ENCODE peak calls at places on chromosomes 6 and 20, in eight cellular contexts. One of them, this sample, is unnamed.
A peak's percentile ranks its signal among the peaks of the same experiment; 100 is the strongest.

GRCh38 chr6:154487367-154488275 is 22.9 kb downstream of the CNKSR3 start:
- DNase-seq in mammary epithelial cell: no peak
- DNase-seq in kidney epithelial cell: no peak
- DNase-seq in stomach: no peak
- DNase-seq in GM23338: no peak
- DNase-seq in mesenchymal stem cell: no peak
- DNase-seq in cardiac muscle cell: no peak
- DNase-seq in left ventricle myocardium inferior: no peak
- DNase-seq in this sample: no peak

GRCh38 chr6:135095716-135096115 is 41.1 kb upstream of the HBS1L start:
- DNase-seq in mesenchymal stem cell: no peak
- DNase-seq in stomach: no peak
- DNase-seq in left ventricle myocardium inferior: no peak
- DNase-seq in kidney epithelial cell: no peak
- DNase-seq in mammary epithelial cell: no peak
- DNase-seq in GM23338: no peak
- DNase-seq in cardiac muscle cell: no peak
- DNase-seq in this sample: no peak

GRCh38 chr6:16690244-16691142 is 70.8 kb downstream of the ATXN1 start:
- DNase-seq in stomach: no peak
- DNase-seq in cardiac muscle cell: no peak
- DNase-seq in left ventricle myocardium inferior: no peak
- DNase-seq in mesenchymal stem cell: peak; percentile 44
- DNase-seq in kidney epithelial cell: no peak
- DNase-seq in GM23338: no peak
- DNase-seq in mammary epithelial cell: peak; percentile 69
- DNase-seq in this sample: no peak

GRCh38 chr6:111818539-111819226 is 54.6 kb downstream of the FYN start:
- DNase-seq in GM23338: no peak
- DNase-seq in kidney epithelial cell: no peak
- DNase-seq in cardiac muscle cell: no peak
- DNase-seq in mammary epithelial cell: no peak
- DNase-seq in left ventricle myocardium inferior: no peak
- DNase-seq in mesenchymal stem cell: peak; percentile 85
- DNase-seq in stomach: no peak
- DNase-seq in this sample: no peak

GRCh38 chr6:18021166-18021850 is 33.9 kb upstream of the KIF13A start:
- DNase-seq in stomach: no peak
- DNase-seq in kidney epithelial cell: no peak
- DNase-seq in GM23338: no peak
- DNase-seq in mammary epithelial cell: peak; percentile 46
- DNase-seq in left ventricle myocardium inferior: no peak
- DNase-seq in cardiac muscle cell: no peak
- DNase-seq in mesenchymal stem cell: no peak
- DNase-seq in this sample: no peak

GRCh38 chr20:25360631-25361286 is 29.9 kb downstream of the ABHD12 start:
- DNase-seq in left ventricle myocardium inferior: no peak
- DNase-seq in stomach: no peak
- DNase-seq in cardiac muscle cell: no peak
- DNase-seq in GM23338: no peak
- DNase-seq in mammary epithelial cell: no peak
- DNase-seq in kidney epithelial cell: no peak
- DNase-seq in mesenchymal stem cell: peak; percentile 73
- DNase-seq in this sample: no peak

GRCh38 chr6:118918326-118918725 is 16.6 kb downstream of the MCM9 start:
- DNase-seq in stomach: no peak
- DNase-seq in left ventricle myocardium inferior: no peak
- DNase-seq in mammary epithelial cell: no peak
- DNase-seq in mesenchymal stem cell: no peak
- DNase-seq in kidney epithelial cell: no peak
- DNase-seq in GM23338: no peak
- DNase-seq in cardiac muscle cell: no peak
- DNase-seq in this sample: no peak

GRCh38 chr6:67694127-67694526 is 941.0 kb upstream of the ADGRB3 start:
- DNase-seq in mesenchymal stem cell: no peak
- DNase-seq in mammary epithelial cell: no peak
- DNase-seq in stomach: no peak
- DNase-seq in GM23338: peak; percentile 8
- DNase-seq in kidney epithelial cell: no peak
- DNase-seq in cardiac muscle cell: no peak
- DNase-seq in left ventricle myocardium inferior: no peak
- DNase-seq in this sample: no peak

GRCh38 chr6:123519191-123519510 is 117.6 kb downstream of the TRDN start:
- DNase-seq in GM23338: no peak
- DNase-seq in left ventricle myocardium inferior: peak; percentile 85
- DNase-seq in cardiac muscle cell: no peak
- DNase-seq in mammary epithelial cell: no peak
- DNase-seq in mesenchymal stem cell: no peak
- DNase-seq in stomach: no peak
- DNase-seq in kidney epithelial cell: no peak
- DNase-seq in this sample: no peak

GRCh38 chr20:4216142-4216735 is 200.9 kb upstream of the RNF24 start:
- DNase-seq in left ventricle myocardium inferior: no peak
- DNase-seq in stomach: no peak
- DNase-seq in GM23338: no peak
- DNase-seq in kidney epithelial cell: no peak
- DNase-seq in mesenchymal stem cell: no peak
- DNase-seq in mammary epithelial cell: no peak
- DNase-seq in cardiac muscle cell: no peak
- DNase-seq in this sample: no peak

GRCh38 chr6:147382945-147383554 is 125.4 kb upstream of the SAMD5 start:
- DNase-seq in left ventricle myocardium inferior: no peak
- DNase-seq in cardiac muscle cell: peak; percentile 37
- DNase-seq in kidney epithelial cell: no peak
- DNase-seq in GM23338: peak; percentile 63
- DNase-seq in mammary epithelial cell: peak; percentile 19
- DNase-seq in stomach: no peak
- DNase-seq in mesenchymal stem cell: peak; percentile 52
- DNase-seq in this sample: no peak

GRCh38 chr20:63363981-63364536 is 2.9 kb upstream of the CHRNA4 start:
- DNase-seq in cardiac muscle cell: no peak
- DNase-seq in left ventricle myocardium inferior: no peak
- DNase-seq in stomach: no peak
- DNase-seq in mesenchymal stem cell: no peak
- DNase-seq in GM23338: no peak
- DNase-seq in mammary epithelial cell: no peak
- DNase-seq in kidney epithelial cell: no peak
- DNase-seq in this sample: no peak

GRCh38 chr6:5626727-5627426 is 365.6 kb downstream of the FARS2 start:
- DNase-seq in GM23338: no peak
- DNase-seq in left ventricle myocardium inferior: no peak
- DNase-seq in mesenchymal stem cell: no peak
- DNase-seq in stomach: no peak
- DNase-seq in mammary epithelial cell: no peak
- DNase-seq in kidney epithelial cell: no peak
- DNase-seq in cardiac muscle cell: no peak
- DNase-seq in this sample: no peak

GRCh38 chr6:36195471-36196048 is 984 bp upstream of the BRPF3 start:
- DNase-seq in mesenchymal stem cell: no peak
- DNase-seq in kidney epithelial cell: no peak
- DNase-seq in mammary epithelial cell: peak; percentile 2
- DNase-seq in GM23338: no peak
- DNase-seq in cardiac muscle cell: peak; percentile 2
- DNase-seq in stomach: no peak
- DNase-seq in left ventricle myocardium inferior: no peak
- DNase-seq in this sample: no peak

GRCh38 chr20:63119451-63120285 is 96.3 kb downstream of the YTHDF1 start:
- DNase-seq in mesenchymal stem cell: no peak
- DNase-seq in stomach: no peak
- DNase-seq in left ventricle myocardium inferior: peak; percentile 2
- DNase-seq in GM23338: no peak
- DNase-seq in cardiac muscle cell: no peak
- DNase-seq in kidney epithelial cell: no peak
- DNase-seq in mammary epithelial cell: no peak
- DNase-seq in this sample: peak; percentile 51

GRCh38 chr6:4908062-4908461 is 95.8 kb downstream of the RPP40 start:
- DNase-seq in cardiac muscle cell: no peak
- DNase-seq in mesenchymal stem cell: no peak
- DNase-seq in stomach: no peak
- DNase-seq in kidney epithelial cell: no peak
- DNase-seq in mammary epithelial cell: no peak
- DNase-seq in left ventricle myocardium inferior: no peak
- DNase-seq in GM23338: no peak
- DNase-seq in this sample: no peak

GRCh38 chr20:60653111-60653845 is 598.8 kb upstream of the CDH4 start:
- DNase-seq in left ventricle myocardium inferior: no peak
- DNase-seq in kidney epithelial cell: no peak
- DNase-seq in cardiac muscle cell: no peak
- DNase-seq in stomach: no peak
- DNase-seq in mammary epithelial cell: no peak
- DNase-seq in GM23338: no peak
- DNase-seq in mesenchymal stem cell: no peak
- DNase-seq in this sample: no peak

GRCh38 chr20:57346477-57346876 is 4.6 kb upstream of the RAE1 start:
- DNase-seq in left ventricle myocardium inferior: peak; percentile 64
- DNase-seq in mesenchymal stem cell: peak; percentile 67
- DNase-seq in kidney epithelial cell: no peak
- DNase-seq in GM23338: peak; percentile 88
- DNase-seq in stomach: peak; percentile 79
- DNase-seq in cardiac muscle cell: peak; percentile 87
- DNase-seq in mammary epithelial cell: peak; percentile 75
- DNase-seq in this sample: peak; percentile 75

GRCh38 chr6:132130530-132131298 is 179.5 kb upstream of the CCN2 start:
- DNase-seq in left ventricle myocardium inferior: peak; percentile 37
- DNase-seq in cardiac muscle cell: no peak
- DNase-seq in stomach: no peak
- DNase-seq in GM23338: no peak
- DNase-seq in mammary epithelial cell: no peak
- DNase-seq in mesenchymal stem cell: peak; percentile 66
- DNase-seq in kidney epithelial cell: no peak
- DNase-seq in this sample: no peak

DNA sequence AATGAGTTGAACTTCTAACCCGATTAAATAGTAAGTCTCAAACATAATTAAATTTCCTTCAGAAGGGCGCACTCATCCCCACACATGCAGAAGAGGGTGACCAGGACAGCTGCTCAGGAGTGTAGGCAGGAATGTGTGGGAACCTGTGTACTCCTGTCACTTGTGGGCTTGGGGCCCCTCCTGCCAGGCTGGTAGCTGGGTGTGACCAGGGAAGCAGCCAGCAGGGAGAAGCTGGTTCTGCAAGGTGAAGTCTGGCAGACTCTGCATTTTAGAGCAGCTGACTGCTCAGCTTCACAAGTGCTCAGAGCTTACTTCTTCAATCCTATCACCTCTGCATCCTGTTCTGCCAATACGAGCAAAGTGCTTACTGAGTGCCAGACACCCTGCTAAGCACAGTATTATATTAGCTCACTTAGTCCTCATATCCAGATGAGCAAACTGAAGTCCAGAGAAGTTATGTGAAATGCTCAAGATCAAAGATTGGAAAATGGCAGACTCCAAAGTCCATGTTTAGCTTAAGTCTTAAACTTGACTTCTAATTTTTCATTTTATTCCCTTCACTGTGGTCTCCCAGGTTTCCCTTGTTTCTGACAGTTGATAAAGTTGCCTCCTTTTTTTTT is 27.9 kb downstream of the ELMO2 start:
- DNase-seq in kidney epithelial cell: no peak
- DNase-seq in mammary epithelial cell: no peak
- DNase-seq in cardiac muscle cell: no peak
- DNase-seq in stomach: no peak
- DNase-seq in mesenchymal stem cell: no peak
- DNase-seq in GM23338: no peak
- DNase-seq in left ventricle myocardium inferior: no peak
- DNase-seq in this sample: no peak
- H3K36me3 ChIP-seq in kidney epithelial cell: peaks cover 11% of the 10 kb centered on the region
- H3K36me3 ChIP-seq in mammary epithelial cell: peaks cover 17% of the 10 kb centered on the region
- H3K36me3 ChIP-seq in cardiac muscle cell: peaks cover 59% of the 10 kb centered on the region
- H3K36me3 ChIP-seq in stomach: peaks cover 100% of the 10 kb centered on the region
- H3K36me3 ChIP-seq in mesenchymal stem cell: peaks cover 97% of the 10 kb centered on the region
- H3K36me3 ChIP-seq in GM23338: peaks cover 21% of the 10 kb centered on the region
- H3K36me3 ChIP-seq in left ventricle myocardium inferior: peaks cover 92% of the 10 kb centered on the region
- H3K36me3 ChIP-seq in this sample: peaks cover 94% of the 10 kb centered on the region

GRCh38 chr20:34473262-34473883 is 42.8 kb upstream of the DYNLRB1 start:
- DNase-seq in GM23338: peak; percentile 71
- DNase-seq in stomach: no peak
- DNase-seq in mesenchymal stem cell: peak; percentile 38
- DNase-seq in kidney epithelial cell: no peak
- DNase-seq in cardiac muscle cell: peak; percentile 70
- DNase-seq in left ventricle myocardium inferior: peak; percentile 38
- DNase-seq in mammary epithelial cell: peak; percentile 16
- DNase-seq in this sample: no peak
- H3K36me3 ChIP-seq in GM23338: peaks cover 12% of the 10 kb centered on the region
- H3K36me3 ChIP-seq in stomach: peaks cover 78% of the 10 kb centered on the region
- H3K36me3 ChIP-seq in mesenchymal stem cell: peaks cover 49% of the 10 kb centered on the region
- H3K36me3 ChIP-seq in kidney epithelial cell: no peaks in the 10 kb centered on the region
- H3K36me3 ChIP-seq in cardiac muscle cell: peaks cover 23% of the 10 kb centered on the region
- H3K36me3 ChIP-seq in left ventricle myocardium inferior: peaks cover 33% of the 10 kb centered on the region
- H3K36me3 ChIP-seq in mammary epithelial cell: peaks cover 25% of the 10 kb centered on the region
- H3K36me3 ChIP-seq in this sample: peaks cover 48% of the 10 kb centered on the region

GRCh38 chr6:47203968-47204611 is 105.6 kb downstream of the TNFRSF21 start:
- DNase-seq in cardiac muscle cell: no peak
- DNase-seq in left ventricle myocardium inferior: no peak
- DNase-seq in mesenchymal stem cell: no peak
- DNase-seq in stomach: no peak
- DNase-seq in kidney epithelial cell: no peak
- DNase-seq in mammary epithelial cell: no peak
- DNase-seq in GM23338: no peak
- DNase-seq in this sample: no peak

GRCh38 chr6:47206626-47207025 is 103.1 kb downstream of the TNFRSF21 start:
- DNase-seq in GM23338: no peak
- DNase-seq in kidney epithelial cell: no peak
- DNase-seq in cardiac muscle cell: no peak
- DNase-seq in mammary epithelial cell: no peak
- DNase-seq in left ventricle myocardium inferior: no peak
- DNase-seq in stomach: no peak
- DNase-seq in mesenchymal stem cell: peak; percentile 76
- DNase-seq in this sample: no peak

GRCh38 chr6:47207261-47207660 is 102.4 kb downstream of the TNFRSF21 start:
- DNase-seq in mammary epithelial cell: no peak
- DNase-seq in cardiac muscle cell: no peak
- DNase-seq in mesenchymal stem cell: peak; percentile 47
- DNase-seq in left ventricle myocardium inferior: no peak
- DNase-seq in GM23338: no peak
- DNase-seq in stomach: no peak
- DNase-seq in kidney epithelial cell: no peak
- DNase-seq in this sample: no peak

DNA sequence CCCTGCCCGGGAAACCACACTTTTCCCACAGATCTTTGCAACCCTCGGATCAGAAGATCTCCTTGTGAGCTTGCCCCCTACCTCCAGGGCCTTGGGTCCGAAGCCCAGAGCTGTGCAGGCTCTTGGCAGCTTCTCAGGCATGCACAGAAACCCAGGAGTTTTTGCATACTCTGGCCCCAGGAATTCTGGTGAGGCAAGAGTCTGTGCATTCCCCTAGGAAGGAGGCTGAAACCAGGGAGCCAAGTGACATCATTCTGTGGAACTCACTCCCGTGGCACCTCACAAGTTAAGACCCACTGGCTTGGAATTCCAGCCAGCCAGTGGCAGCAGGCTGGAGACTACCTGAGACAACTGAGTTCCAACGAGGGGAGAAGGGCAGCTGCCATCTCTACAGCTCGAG is 100.1 kb downstream of the TNFRSF21 start:
- DNase-seq in kidney epithelial cell: no peak
- DNase-seq in GM23338: no peak
- DNase-seq in stomach: no peak
- DNase-seq in mammary epithelial cell: peak; percentile 28
- DNase-seq in cardiac muscle cell: no peak
- DNase-seq in mesenchymal stem cell: peak; percentile 51
- DNase-seq in left ventricle myocardium inferior: no peak
- DNase-seq in this sample: no peak
- H3K36me3 ChIP-seq in kidney epithelial cell: no peaks in the 10 kb centered on the region
- H3K36me3 ChIP-seq in GM23338: no peaks in the 10 kb centered on the region
- H3K36me3 ChIP-seq in stomach: no peaks in the 10 kb centered on the region
- H3K36me3 ChIP-seq in mammary epithelial cell: no peaks in the 10 kb centered on the region
- H3K36me3 ChIP-seq in cardiac muscle cell: no peaks in the 10 kb centered on the region
- H3K36me3 ChIP-seq in mesenchymal stem cell: no peaks in the 10 kb centered on the region
- H3K36me3 ChIP-seq in left ventricle myocardium inferior: no peaks in the 10 kb centered on the region
- H3K36me3 ChIP-seq in this sample: no peaks in the 10 kb centered on the region

GRCh38 chr6:7881765-7882500 is 28.7 kb downstream of the TXNDC5 start:
- DNase-seq in mesenchymal stem cell: no peak
- DNase-seq in kidney epithelial cell: no peak
- DNase-seq in GM23338: no peak
- DNase-seq in stomach: no peak
- DNase-seq in cardiac muscle cell: no peak
- DNase-seq in mammary epithelial cell: peak; percentile 28
- DNase-seq in left ventricle myocardium inferior: no peak
- DNase-seq in this sample: no peak
- H3K36me3 ChIP-seq in mesenchymal stem cell: peaks cover 87% of the 10 kb centered on the region
- H3K36me3 ChIP-seq in kidney epithelial cell: peaks cover 7% of the 10 kb centered on the region
- H3K36me3 ChIP-seq in GM23338: peaks cover 46% of the 10 kb centered on the region
- H3K36me3 ChIP-seq in stomach: peaks cover 85% of the 10 kb centered on the region
- H3K36me3 ChIP-seq in cardiac muscle cell: peaks cover 46% of the 10 kb centered on the region
- H3K36me3 ChIP-seq in mammary epithelial cell: peaks cover 28% of the 10 kb centered on the region
- H3K36me3 ChIP-seq in left ventricle myocardium inferior: peaks cover 77% of the 10 kb centered on the region
- H3K36me3 ChIP-seq in this sample: peaks cover 65% of the 10 kb centered on the region

This sample was measured in upper lobe of right lung.